ENCODE peak calls at places on chromosomes 13 and 19, in four cellular contexts. O is right lobe of liver, N is ovary, P is psoas muscle. L is an unnamed sample.
A peak's percentile ranks its signal among the peaks of the same experiment; 100 is the strongest.

GRCh38 chr19:17743874-17744273 is 7.4 kb upstream of the FCHO1 start:
- DNase-seq in P (no peak), O (no peak), N (no peak), L (no peak)

GRCh38 chr19:15998166-15998565 is 49.4 kb downstream of the OR10H4 start:
- DNase-seq in N (no peak), O (no peak), P (no peak), L (no peak)

GRCh38 chr13:46179576-46180368 is 2.2 kb downstream of the LCP1 start:
- DNase-seq in N (no peak), P (peak; percentile 60), O (peak; percentile 54), L (peak; percentile 54)

GRCh38 chr19:41997121-41997850 is 3.3 kb upstream of the ATP1A3 start:
- DNase-seq in O (peak; percentile 42), N (peak; percentile 51), P (no peak), L (no peak)

GRCh38 chr13:63408227-63409202 is 1992.9 kb upstream of the PCDH20 start:
- DNase-seq in O (no peak), P (no peak), N (no peak), L (no peak)

GRCh38 chr19:17325881-17326594 is 8.6 kb downstream of the ANO8 start:
- DNase-seq in N (no peak), P (no peak), O (no peak), L (no peak)

GRCh38 chr19:45443462-45444317 is 20.0 kb upstream of the ERCC1 start:
- DNase-seq in P (peak; percentile 98), O (peak; percentile 97), N (peak; percentile 97), L (peak; percentile 48)

GRCh38 chr19:41265376-41266153 is 1.4 kb downstream of the HNRNPUL1 start:
- DNase-seq in O (no peak), P (no peak), N (no peak), L (no peak)

GRCh38 chr13:95564948-95565347 is 12.4 kb downstream of the CLDN10 start:
- DNase-seq in O (no peak), P (no peak), N (no peak), L (no peak)

GRCh38 chr19:27793128-27793643 is 1419.8 kb downstream of the UQCRFS1 start:
- DNase-seq in N (no peak), O (peak; percentile 62), P (peak; percentile 86), L (peak; percentile 49)

GRCh38 chr13:26584713-26585112 is 27.2 kb downstream of the WASF3 start:
- DNase-seq in O (no peak), N (no peak), P (no peak), L (no peak)

GRCh38 chr13:33279898-33280549 is 5.5 kb downstream of the STARD13 start:
- DNase-seq in N (no peak), O (no peak), P (no peak), L (no peak)

GRCh38 chr19:53981408-53981998 is 9.9 kb upstream of the CACNG6 start:
- DNase-seq in N (no peak), P (no peak), O (no peak), L (no peak)

GRCh38 chr13:113623491-113624234 is 34.3 kb downstream of the ATP4B start:
- DNase-seq in N (peak; percentile 23), O (no peak), P (peak; percentile 48), L (no peak)

GRCh38 chr19:55641376-55642152 is 762 bp downstream of the ZNF580 start:
- DNase-seq in N (no peak), P (no peak), O (no peak), L (no peak)

GRCh38 chr19:57559008-57559403 is 657 bp downstream of the ZNF550 start:
- DNase-seq in O (no peak), N (peak; percentile 38), P (no peak), L (no peak)

GRCh38 chr13:59112375-59112774 is 1051.4 kb downstream of the DIAPH3 start:
- DNase-seq in N (no peak), O (no peak), P (no peak), L (no peak)

GRCh38 chr13:51502206-51502651 is 49.4 kb upstream of the INTS6 start:
- DNase-seq in P (no peak), N (no peak), O (no peak), L (no peak)

GRCh38 chr19:1748115-1748702 is 5.1 kb upstream of the ONECUT3 start:
- DNase-seq in N (no peak), O (no peak), P (peak; percentile 36), L (no peak)

GRCh38 chr19:3695986-3696659 is 4.1 kb downstream of the PIP5K1C start:
- DNase-seq in O (no peak), N (no peak), P (no peak), L (no peak)

GRCh38 chr19:485122-485521 is 11.2 kb upstream of the MADCAM1 start:
- DNase-seq in O (no peak), N (no peak), P (peak; percentile 3), L (no peak)

GRCh38 chr13:45595968-45596367 is 19.6 kb downstream of the ERICH6B start:
- DNase-seq in P (no peak), N (no peak), O (no peak), L (no peak)

DNA sequence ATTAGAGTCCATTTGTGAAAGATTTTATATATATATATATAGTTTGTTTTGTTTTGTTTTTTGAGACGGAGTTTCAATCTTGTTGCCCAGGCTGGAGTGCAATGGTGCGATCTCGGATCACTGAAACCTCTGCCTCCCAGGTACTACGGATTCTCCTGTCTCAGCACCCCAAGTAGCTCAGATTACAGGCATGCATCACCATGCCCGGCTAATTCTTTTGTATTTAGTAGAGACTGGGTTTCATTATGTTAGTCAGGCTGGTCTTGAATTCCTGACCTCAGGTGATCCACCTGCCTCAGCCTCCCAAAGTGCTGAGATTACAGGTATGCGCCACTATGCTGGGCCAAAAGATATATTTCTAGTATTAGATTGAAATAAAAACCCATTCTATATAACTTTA is 4.0 kb upstream of the ZNF701 start:
- DNase-seq in N (no peak), P (no peak), O (no peak), L (no peak)
- H3K9me3 ChIP-seq in N (peaks cover 11% of the 10 kb centered on the region), P (peaks cover 28% of the 10 kb centered on the region), O (no peaks in the 10 kb centered on the region), L (peaks cover 16% of the 10 kb centered on the region)

GRCh38 chr13:19157461-19157860 is 24.2 kb downstream of the TUBA3C start:
- DNase-seq in P (no peak), N (no peak), O (no peak), L (no peak)
- H3K9me3 ChIP-seq in P (no peaks in the 10 kb centered on the region), N (no peaks in the 10 kb centered on the region), O (no peaks in the 10 kb centered on the region), L (no peaks in the 10 kb centered on the region)

DNA sequence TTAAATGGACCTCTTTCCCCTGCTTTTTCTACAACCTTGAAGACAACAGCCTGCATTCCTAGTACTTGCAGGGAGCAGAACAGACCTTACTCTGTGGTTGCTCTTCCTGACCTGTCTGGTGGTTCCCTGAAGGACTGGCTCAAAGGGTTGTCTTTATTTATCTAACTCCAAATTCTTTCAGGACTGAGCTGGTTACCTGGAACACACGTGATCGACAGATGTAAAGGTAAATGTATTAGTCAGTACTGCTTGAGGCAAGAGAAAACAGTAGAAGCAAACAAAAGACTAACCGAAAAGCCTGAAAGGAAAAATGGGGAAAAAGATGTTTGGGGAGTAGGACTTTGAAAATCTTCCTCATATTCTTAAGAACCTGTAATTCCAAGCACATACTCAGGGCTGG is 17.9 kb downstream of the ZNF558 start:
- DNase-seq in P (no peak), O (no peak), N (no peak), L (no peak)
- H3K9me3 ChIP-seq in P (peaks cover 90% of the 10 kb centered on the region), O (peaks cover 7% of the 10 kb centered on the region), N (peaks cover 68% of the 10 kb centered on the region), L (peaks cover 52% of the 10 kb centered on the region)

GRCh38 chr19:34759218-34759917 is 13.6 kb downstream of the ZNF599 start:
- DNase-seq in O (no peak), N (no peak), P (no peak), L (no peak)

DNA sequence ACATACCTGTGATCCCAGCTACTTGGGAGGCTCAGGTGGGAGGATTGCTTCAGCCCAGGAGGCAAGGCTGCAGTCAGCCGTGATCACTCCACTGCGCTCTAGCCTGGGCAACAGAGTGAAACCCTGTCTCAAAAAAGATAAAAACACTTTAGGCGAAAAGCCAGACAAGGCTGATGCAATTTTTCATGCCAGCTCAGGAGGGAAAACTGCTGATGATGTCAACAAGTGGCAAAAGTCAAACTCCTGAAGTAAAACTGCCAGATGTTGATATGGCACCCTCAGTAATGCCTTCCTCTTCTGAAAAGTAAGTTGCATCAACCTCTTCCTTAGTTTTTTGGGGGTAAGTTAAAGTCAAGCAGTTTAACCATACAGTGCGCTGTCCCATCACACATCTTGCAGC is 15.6 kb downstream of the ZNF599 start:
- DNase-seq in O (no peak), P (no peak), N (no peak), L (no peak)
- H3K9me3 ChIP-seq in O (peaks cover 7% of the 10 kb centered on the region), P (peaks cover 86% of the 10 kb centered on the region), N (peaks cover 35% of the 10 kb centered on the region), L (peaks cover 23% of the 10 kb centered on the region)